ENCODE peak calls at places on chromosome 16, in six cellular contexts. One of them, this sample, is unnamed.

GRCh38 chr16:22861585-22861984 is 47.6 kb downstream of the HS3ST2 start:
- DNase-seq in neural progenitor cell: no peak
- DNase-seq in fibroblast of mammary gland: no peak
- DNase-seq in Ammon's horn: no peak
- DNase-seq in nephron progenitor cell: no peak
- DNase-seq in NCI-H1092: no peak
- DNase-seq in this sample: no peak

GRCh38 chr16:74078877-74079586 is 217.6 kb upstream of the PSMD7 start:
- DNase-seq in nephron progenitor cell: no peak
- DNase-seq in Ammon's horn: no peak
- DNase-seq in NCI-H1092: no peak
- DNase-seq in fibroblast of mammary gland: no peak
- DNase-seq in neural progenitor cell: no peak
- DNase-seq in this sample: no peak

GRCh38 chr16:30088832-30089624 is 2.7 kb downstream of the TBX6 start:
- DNase-seq in Ammon's horn: no peak
- DNase-seq in nephron progenitor cell: no peak
- DNase-seq in fibroblast of mammary gland: no peak
- DNase-seq in NCI-H1092: no peak
- DNase-seq in neural progenitor cell: no peak
- DNase-seq in this sample: no peak

GRCh38 chr16:10868562-10869469 is 8.2 kb upstream of the CIITA start:
- DNase-seq in NCI-H1092: no peak
- DNase-seq in fibroblast of mammary gland: no peak
- DNase-seq in nephron progenitor cell: no peak
- DNase-seq in neural progenitor cell: no peak
- DNase-seq in Ammon's horn: peak; percentile 70
- DNase-seq in this sample: no peak

GRCh38 chr16:17446661-17447060 is 24.1 kb downstream of the XYLT1 start:
- DNase-seq in fibroblast of mammary gland: no peak
- DNase-seq in nephron progenitor cell: peak; percentile 14
- DNase-seq in neural progenitor cell: no peak
- DNase-seq in Ammon's horn: no peak
- DNase-seq in NCI-H1092: no peak
- DNase-seq in this sample: no peak

GRCh38 chr16:77359065-77359502 is 75.8 kb downstream of the ADAMTS18 start:
- DNase-seq in NCI-H1092: no peak
- DNase-seq in nephron progenitor cell: no peak
- DNase-seq in fibroblast of mammary gland: peak; percentile 53
- DNase-seq in Ammon's horn: peak; percentile 56
- DNase-seq in neural progenitor cell: peak; percentile 52
- DNase-seq in this sample: no peak

GRCh38 chr16:3012246-3012645 is 477 bp upstream of the CLDN9 start:
- DNase-seq in fibroblast of mammary gland: no peak
- DNase-seq in NCI-H1092: peak; percentile 70
- DNase-seq in nephron progenitor cell: peak; percentile 59
- DNase-seq in Ammon's horn: no peak
- DNase-seq in neural progenitor cell: peak; percentile 43
- DNase-seq in this sample: no peak

GRCh38 chr16:70700101-70701020 is 14.5 kb upstream of the MTSS2 start:
- DNase-seq in neural progenitor cell: no peak
- DNase-seq in fibroblast of mammary gland: no peak
- DNase-seq in NCI-H1092: peak; percentile 88
- DNase-seq in nephron progenitor cell: no peak
- DNase-seq in Ammon's horn: peak; percentile 91
- DNase-seq in this sample: no peak

GRCh38 chr16:23924138-23924537 is 88.4 kb downstream of the PRKCB start:
- DNase-seq in fibroblast of mammary gland: no peak
- DNase-seq in Ammon's horn: no peak
- DNase-seq in neural progenitor cell: no peak
- DNase-seq in nephron progenitor cell: no peak
- DNase-seq in NCI-H1092: no peak
- DNase-seq in this sample: no peak

GRCh38 chr16:83402160-83402794 is 405.5 kb upstream of the HSBP1 start:
- DNase-seq in nephron progenitor cell: no peak
- DNase-seq in NCI-H1092: no peak
- DNase-seq in Ammon's horn: no peak
- DNase-seq in fibroblast of mammary gland: peak; percentile 44
- DNase-seq in neural progenitor cell: no peak
- DNase-seq in this sample: no peak

GRCh38 chr16:30476991-30477390 is 4.4 kb downstream of the ITGAL start:
- DNase-seq in fibroblast of mammary gland: no peak
- DNase-seq in Ammon's horn: no peak
- DNase-seq in NCI-H1092: no peak
- DNase-seq in neural progenitor cell: no peak
- DNase-seq in nephron progenitor cell: no peak
- DNase-seq in this sample: no peak

GRCh38 chr16:50605733-50606430 is 57.7 kb downstream of the NKD1 start:
- DNase-seq in Ammon's horn: no peak
- DNase-seq in fibroblast of mammary gland: no peak
- DNase-seq in nephron progenitor cell: no peak
- DNase-seq in NCI-H1092: no peak
- DNase-seq in neural progenitor cell: no peak
- DNase-seq in this sample: no peak

GRCh38 chr16:48013476-48013875 is 142.3 kb downstream of the ABCC12 start:
- DNase-seq in NCI-H1092: no peak
- DNase-seq in Ammon's horn: no peak
- DNase-seq in nephron progenitor cell: no peak
- DNase-seq in fibroblast of mammary gland: no peak
- DNase-seq in neural progenitor cell: no peak
- DNase-seq in this sample: no peak

GRCh38 chr16:86437348-86437747 is 73.0 kb upstream of the FOXF1 start:
- DNase-seq in fibroblast of mammary gland: no peak
- DNase-seq in neural progenitor cell: no peak
- DNase-seq in nephron progenitor cell: no peak
- DNase-seq in Ammon's horn: no peak
- DNase-seq in NCI-H1092: no peak
- DNase-seq in this sample: no peak

GRCh38 chr16:67922221-67922620 is 9.4 kb downstream of the CTRL start:
- DNase-seq in Ammon's horn: no peak
- DNase-seq in nephron progenitor cell: no peak
- DNase-seq in fibroblast of mammary gland: no peak
- DNase-seq in NCI-H1092: no peak
- DNase-seq in neural progenitor cell: no peak
- DNase-seq in this sample: no peak

GRCh38 chr16:23590181-23590580 is 5.9 kb downstream of the NDUFAB1 start:
- DNase-seq in nephron progenitor cell: no peak
- DNase-seq in NCI-H1092: no peak
- DNase-seq in fibroblast of mammary gland: no peak
- DNase-seq in neural progenitor cell: no peak
- DNase-seq in Ammon's horn: no peak
- DNase-seq in this sample: no peak

GRCh38 chr16:49581630-49582298 is 208.2 kb downstream of the C16orf78 start:
- DNase-seq in fibroblast of mammary gland: no peak
- DNase-seq in NCI-H1092: no peak
- DNase-seq in nephron progenitor cell: no peak
- DNase-seq in neural progenitor cell: no peak
- DNase-seq in Ammon's horn: no peak
- DNase-seq in this sample: no peak

GRCh38 chr16:70778901-70779309 is 22.1 kb downstream of the VAC14 start:
- DNase-seq in NCI-H1092: no peak
- DNase-seq in fibroblast of mammary gland: peak; percentile 91
- DNase-seq in neural progenitor cell: peak; percentile 92
- DNase-seq in Ammon's horn: no peak
- DNase-seq in nephron progenitor cell: peak; percentile 82
- DNase-seq in this sample: no peak

GRCh38 chr16:65336169-65336568 is 214.3 kb upstream of the CDH11 start:
- DNase-seq in NCI-H1092: no peak
- DNase-seq in neural progenitor cell: no peak
- DNase-seq in Ammon's horn: no peak
- DNase-seq in nephron progenitor cell: no peak
- DNase-seq in fibroblast of mammary gland: peak; percentile 41
- DNase-seq in this sample: no peak

GRCh38 chr16:89422905-89423630 is 67.3 kb downstream of the ANKRD11 start:
- DNase-seq in nephron progenitor cell: no peak
- DNase-seq in neural progenitor cell: no peak
- DNase-seq in NCI-H1092: no peak
- DNase-seq in Ammon's horn: no peak
- DNase-seq in fibroblast of mammary gland: peak; percentile 80
- DNase-seq in this sample: no peak

GRCh38 chr16:79267781-79268180 is 332.8 kb downstream of the MAF start:
- DNase-seq in Ammon's horn: no peak
- DNase-seq in NCI-H1092: no peak
- DNase-seq in neural progenitor cell: no peak
- DNase-seq in fibroblast of mammary gland: no peak
- DNase-seq in nephron progenitor cell: no peak
- DNase-seq in this sample: no peak

GRCh38 chr16:86971251-86971650 is 345.9 kb downstream of the C16orf95 start:
- DNase-seq in NCI-H1092: no peak
- DNase-seq in neural progenitor cell: no peak
- DNase-seq in nephron progenitor cell: no peak
- DNase-seq in Ammon's horn: no peak
- DNase-seq in fibroblast of mammary gland: no peak
- DNase-seq in this sample: no peak

GRCh38 chr16:73036074-73036826 is 11.7 kb downstream of the ZFHX3 start:
- DNase-seq in neural progenitor cell: peak; percentile 96
- DNase-seq in fibroblast of mammary gland: no peak
- DNase-seq in nephron progenitor cell: no peak
- DNase-seq in NCI-H1092: no peak
- DNase-seq in Ammon's horn: no peak
- DNase-seq in this sample: no peak

GRCh38 chr16:89599451-89599858 is 14.0 kb upstream of the DPEP1 start:
- DNase-seq in neural progenitor cell: peak; percentile 66
- DNase-seq in nephron progenitor cell: peak; percentile 61
- DNase-seq in fibroblast of mammary gland: peak; percentile 22
- DNase-seq in Ammon's horn: no peak
- DNase-seq in NCI-H1092: no peak
- DNase-seq in this sample: no peak

GRCh38 chr16:2388875-2389433 is 40.3 kb upstream of the CCNF start:
- DNase-seq in Ammon's horn: no peak
- DNase-seq in fibroblast of mammary gland: peak; percentile 96
- DNase-seq in neural progenitor cell: no peak
- DNase-seq in NCI-H1092: peak; percentile 74
- DNase-seq in nephron progenitor cell: no peak
- DNase-seq in this sample: no peak

GRCh38 chr16:72876221-72876620 is 171.7 kb downstream of the ZFHX3 start:
- DNase-seq in neural progenitor cell: no peak
- DNase-seq in nephron progenitor cell: no peak
- DNase-seq in fibroblast of mammary gland: peak; percentile 85
- DNase-seq in NCI-H1092: no peak
- DNase-seq in Ammon's horn: peak; percentile 65
- DNase-seq in this sample: no peak

GRCh38 chr16:89921131-89921698 is 1.9 kb upstream of the TUBB3 start:
- DNase-seq in nephron progenitor cell: no peak
- DNase-seq in neural progenitor cell: peak; percentile 36
- DNase-seq in NCI-H1092: no peak
- DNase-seq in fibroblast of mammary gland: no peak
- DNase-seq in Ammon's horn: no peak
- DNase-seq in this sample: no peak

GRCh38 chr16:49617016-49617569 is 238.8 kb downstream of the ZNF423 start:
- DNase-seq in nephron progenitor cell: no peak
- DNase-seq in Ammon's horn: no peak
- DNase-seq in fibroblast of mammary gland: no peak
- DNase-seq in neural progenitor cell: no peak
- DNase-seq in NCI-H1092: no peak
- DNase-seq in this sample: no peak

GRCh38 chr16:1105888-1106620 is 10.0 kb upstream of the C1QTNF8 start:
- DNase-seq in Ammon's horn: peak; percentile 79
- DNase-seq in neural progenitor cell: peak; percentile 91
- DNase-seq in NCI-H1092: peak; percentile 45
- DNase-seq in nephron progenitor cell: peak; percentile 86
- DNase-seq in fibroblast of mammary gland: peak; percentile 33
- DNase-seq in this sample: no peak

GRCh38 chr16:89344314-89344828 is 126.9 kb downstream of the ZNF778 start:
- DNase-seq in Ammon's horn: no peak
- DNase-seq in fibroblast of mammary gland: no peak
- DNase-seq in nephron progenitor cell: no peak
- DNase-seq in neural progenitor cell: no peak
- DNase-seq in NCI-H1092: no peak
- DNase-seq in this sample: no peak

GRCh38 chr16:54707813-54708212 is 222.9 kb upstream of the IRX5 start:
- DNase-seq in fibroblast of mammary gland: no peak
- DNase-seq in NCI-H1092: no peak
- DNase-seq in neural progenitor cell: no peak
- DNase-seq in Ammon's horn: no peak
- DNase-seq in nephron progenitor cell: no peak
- DNase-seq in this sample: no peak

GRCh38 chr16:69858196-69859104 is 92.7 kb upstream of the CLEC18A start:
- DNase-seq in NCI-H1092: no peak
- DNase-seq in neural progenitor cell: no peak
- DNase-seq in Ammon's horn: no peak
- DNase-seq in nephron progenitor cell: no peak
- DNase-seq in fibroblast of mammary gland: no peak
- DNase-seq in this sample: no peak

GRCh38 chr16:85793662-85794298 is 5.6 kb downstream of the EMC8 start:
- DNase-seq in Ammon's horn: no peak
- DNase-seq in fibroblast of mammary gland: no peak
- DNase-seq in nephron progenitor cell: no peak
- DNase-seq in neural progenitor cell: no peak
- DNase-seq in NCI-H1092: no peak
- DNase-seq in this sample: no peak

GRCh38 chr16:15701975-15702970 is 52.2 kb downstream of the NDE1 start:
- DNase-seq in Ammon's horn: no peak
- DNase-seq in fibroblast of mammary gland: peak; percentile 68
- DNase-seq in neural progenitor cell: no peak
- DNase-seq in nephron progenitor cell: no peak
- DNase-seq in NCI-H1092: no peak
- DNase-seq in this sample: no peak

GRCh38 chr16:35754391-35755369 is 2295.3 kb downstream of the TP53TG3F start:
- DNase-seq in neural progenitor cell: no peak
- DNase-seq in nephron progenitor cell: no peak
- DNase-seq in NCI-H1092: no peak
- DNase-seq in Ammon's horn: no peak
- DNase-seq in fibroblast of mammary gland: no peak
- DNase-seq in this sample: no peak

GRCh38 chr16:56306690-56307533 is 115.6 kb downstream of the GNAO1 start:
- DNase-seq in Ammon's horn: peak; percentile 61
- DNase-seq in nephron progenitor cell: no peak
- DNase-seq in NCI-H1092: no peak
- DNase-seq in fibroblast of mammary gland: no peak
- DNase-seq in neural progenitor cell: peak; percentile 22
- DNase-seq in this sample: no peak

GRCh38 chr16:931651-932500 is 38.9 kb downstream of the LMF1 start:
- DNase-seq in NCI-H1092: no peak
- DNase-seq in neural progenitor cell: no peak
- DNase-seq in fibroblast of mammary gland: no peak
- DNase-seq in Ammon's horn: no peak
- DNase-seq in nephron progenitor cell: no peak
- DNase-seq in this sample: no peak

GRCh38 chr16:55056585-55057520 is 126.2 kb downstream of the IRX5 start:
- DNase-seq in neural progenitor cell: peak; percentile 84
- DNase-seq in fibroblast of mammary gland: no peak
- DNase-seq in Ammon's horn: no peak
- DNase-seq in NCI-H1092: peak; percentile 40
- DNase-seq in nephron progenitor cell: peak; percentile 79
- DNase-seq in this sample: no peak

This sample was measured in central memory CD4-positive, alpha-beta T cell.